ENCODE peak calls at places on chromosomes 12 and 14, in four cellular contexts. K is SK-N-SH, N is K562, X is HepG2. D is an unnamed sample.

GRCh38 chr12:27859648-27860047 is 79.6 kb upstream of the MANSC4 start:
- DNase-seq in K (no peak), N (no peak), X (no peak), D (no peak)

GRCh38 chr14:96160913-96161310 is 43.7 kb upstream of the BDKRB2 start:
- DNase-seq in K (no peak), N (no peak), X (no peak), D (no peak)

GRCh38 chr14:47539065-47539464 is 136.3 kb downstream of the MDGA2 start:
- DNase-seq in K (no peak), N (no peak), X (peak), D (no peak)

GRCh38 chr14:76768671-76769500 is 7.6 kb downstream of the VASH1 start:
- DNase-seq in K (no peak), N (no peak), X (no peak), D (no peak)

GRCh38 chr12:92012691-92013090 is 133.0 kb downstream of the BTG1 start:
- DNase-seq in K (no peak), N (no peak), X (no peak), D (no peak)

GRCh38 chr14:89986475-89986874 is 30.7 kb downstream of the TDP1 start:
- DNase-seq in K (no peak), N (no peak), X (no peak), D (no peak)

GRCh38 chr14:56795284-56795622 is 15.0 kb downstream of the OTX2 start:
- DNase-seq in K (no peak), N (no peak), X (no peak), D (no peak)

GRCh38 chr12:119176267-119177055 is 2.3 kb upstream of the HSPB8 start:
- DNase-seq in K (no peak), N (peak), X (peak), D (peak)

GRCh38 chr12:7060353-7060954 is at the start of gene C1S:
- DNase-seq in K (peak), N (peak), X (peak), D (peak)

GRCh38 chr14:65226824-65227604 is 124.7 kb upstream of the MAX start:
- DNase-seq in K (no peak), N (no peak), X (peak), D (no peak)

GRCh38 chr14:22699801-22700564 is 55.8 kb upstream of the OR6J1 start:
- DNase-seq in K (no peak), N (peak), X (peak), D (no peak)

GRCh38 chr14:104473244-104473565 is 106.4 kb upstream of the C14orf180 start:
- DNase-seq in K (no peak), N (no peak), X (no peak), D (peak)

GRCh38 chr12:118704517-118704916 is 276.8 kb upstream of the SRRM4 start:
- DNase-seq in K (peak), N (no peak), X (peak), D (peak)

GRCh38 chr14:97634786-97635185 is 837.6 kb downstream of the VRK1 start:
- DNase-seq in K (no peak), N (no peak), X (no peak), D (no peak)

GRCh38 chr12:10067259-10067658 is 31.5 kb downstream of the CLEC1A start:
- DNase-seq in K (no peak), N (no peak), X (no peak), D (no peak)

GRCh38 chr12:14913381-14913781 is 25.0 kb downstream of the ERP27 start:
- DNase-seq in K (no peak), N (no peak), X (no peak), D (no peak)

GRCh38 chr12:54374555-54375257 is 9.8 kb downstream of the ZNF385A start:
- DNase-seq in K (peak), N (no peak), X (no peak), D (no peak)

GRCh38 chr12:97446895-97447294 is 15.7 kb upstream of the RMST start:
- DNase-seq in K (no peak), N (no peak), X (no peak), D (no peak)

GRCh38 chr12:40375076-40375475 is 150.3 kb downstream of the LRRK2 start:
- DNase-seq in K (no peak), N (no peak), X (peak), D (no peak)

GRCh38 chr12:31989987-31990386 is 30.8 kb downstream of the RESF1 start:
- DNase-seq in K (no peak), N (no peak), X (no peak), D (no peak)
- TF ChIP-seq FOXJ3 in K (no peak), N (no peak), X (no peak), D (no peak)

GRCh38 chr14:25537846-25538455 is 488.0 kb upstream of the STXBP6 start:
- DNase-seq in K (peak), N (peak), X (peak), D (peak)
- TF ChIP-seq MAX in K (no peak), N (no peak), X (no peak), D (no peak)

GRCh38 chr12:11968516-11968915 is 102.2 kb upstream of the BCL2L14 start:
- DNase-seq in K (no peak), N (no peak), X (no peak), D (no peak)

GRCh38 chr12:11969437-11970154 is 101.1 kb upstream of the BCL2L14 start:
- DNase-seq in K (no peak), N (no peak), X (no peak), D (no peak)

GRCh38 chr12:11968041-11968383 is 102.7 kb upstream of the BCL2L14 start:
- DNase-seq in K (no peak), N (no peak), X (no peak), D (no peak)

GRCh38 chr12:11965258-11965910 is 105.4 kb upstream of the BCL2L14 start:
- DNase-seq in K (no peak), N (no peak), X (no peak), D (no peak)

DNA sequence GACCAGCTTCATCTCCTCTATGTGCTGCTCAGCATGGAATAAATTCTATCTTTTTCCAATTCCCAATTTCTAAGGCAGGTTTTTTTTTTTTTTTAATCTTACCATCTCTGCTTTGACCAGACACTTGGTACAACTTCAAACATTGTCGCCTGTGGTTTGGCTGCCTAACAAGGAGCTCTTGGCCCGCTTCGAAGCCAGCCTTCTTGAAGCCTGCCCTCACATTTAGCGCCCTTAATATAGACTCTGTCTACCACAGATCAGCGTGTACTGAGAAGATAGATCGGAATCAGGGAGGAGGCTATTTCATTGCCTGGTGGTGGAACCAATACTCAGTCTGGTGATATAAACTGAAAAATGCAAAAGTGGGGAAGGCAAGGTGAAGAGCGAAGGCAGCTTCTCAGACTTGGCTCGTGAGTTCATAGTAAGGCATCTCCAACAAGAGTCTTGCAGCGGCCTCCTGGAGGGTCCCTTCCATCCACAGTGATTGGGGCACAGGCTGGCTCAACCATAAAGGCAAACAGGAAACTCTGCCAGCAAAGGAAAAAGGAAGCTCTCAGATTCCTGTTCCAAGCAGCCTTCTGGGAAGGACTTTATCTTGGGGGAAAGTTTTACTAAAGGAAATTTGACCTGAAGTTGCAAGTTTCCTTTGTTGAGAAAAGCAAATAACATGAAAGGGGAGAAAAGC is 103.2 kb upstream of the BCL2L14 start:
- DNase-seq in K (no peak), N (no peak), X (no peak), D (no peak)
- TF ChIP-seq FOXJ3 in K (no peak), N (no peak), X (no peak), D (no peak)

GRCh38 chr12:112340983-112341840 is 41.0 kb downstream of the HECTD4 start:
- DNase-seq in K (no peak), N (no peak), X (no peak), D (no peak)
- TF ChIP-seq MAX in K (no peak), N (no peak), X (no peak), D (no peak)

GRCh38 chr14:93059260-93059659 is 56.5 kb downstream of the ITPK1 start:
- DNase-seq in K (no peak), N (no peak), X (no peak), D (no peak)

GRCh38 chr14:93061380-93062012 is 54.2 kb downstream of the ITPK1 start:
- DNase-seq in K (no peak), N (no peak), X (no peak), D (no peak)

GRCh38 chr14:93057586-93058280 is 58.0 kb downstream of the ITPK1 start:
- DNase-seq in K (no peak), N (no peak), X (no peak), D (no peak)

GRCh38 chr14:93060841-93061240 is 54.9 kb downstream of the ITPK1 start:
- DNase-seq in K (no peak), N (no peak), X (no peak), D (no peak)

GRCh38 chr14:93059917-93060545 is 55.7 kb downstream of the ITPK1 start:
- DNase-seq in K (peak), N (no peak), X (no peak), D (peak)
- TF ChIP-seq FOXJ3 in K (no peak), N (no peak), X (no peak), D (no peak)

GRCh38 chr12:26798669-26799068 is 34.3 kb downstream of the ITPR2 start:
- DNase-seq in K (no peak), N (no peak), X (no peak), D (no peak)

GRCh38 chr12:26799741-26800140 is 33.3 kb downstream of the ITPR2 start:
- DNase-seq in K (no peak), N (no peak), X (no peak), D (no peak)

GRCh38 chr12:26800347-26800746 is 32.6 kb downstream of the ITPR2 start:
- DNase-seq in K (no peak), N (no peak), X (no peak), D (no peak)

GRCh38 chr12:26795899-26796298 is 37.1 kb downstream of the ITPR2 start:
- DNase-seq in K (no peak), N (no peak), X (no peak), D (no peak)

DNA sequence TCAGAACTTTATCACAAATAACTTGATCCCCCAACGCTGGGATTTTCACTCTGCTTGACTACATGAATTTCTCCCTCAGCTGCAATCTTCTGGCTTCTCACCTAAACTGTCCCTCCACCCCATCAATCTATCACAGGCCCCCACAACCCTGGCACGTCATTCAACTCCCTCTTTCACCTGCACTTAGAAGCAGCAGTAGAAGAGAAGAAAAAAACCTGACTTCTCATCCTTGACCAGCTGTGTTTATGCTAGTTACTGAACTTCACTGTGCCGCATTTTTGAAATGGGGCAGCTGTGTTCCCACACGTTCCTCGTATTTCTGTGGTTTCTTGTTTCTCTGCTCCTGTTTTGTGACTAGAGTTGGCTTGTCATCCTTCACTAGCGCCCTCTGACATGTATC is 35.0 kb downstream of the ITPR2 start:
- DNase-seq in K (no peak), N (no peak), X (no peak), D (no peak)
- TF ChIP-seq MAX in K (no peak), N (no peak), X (no peak), D (no peak)

DNA sequence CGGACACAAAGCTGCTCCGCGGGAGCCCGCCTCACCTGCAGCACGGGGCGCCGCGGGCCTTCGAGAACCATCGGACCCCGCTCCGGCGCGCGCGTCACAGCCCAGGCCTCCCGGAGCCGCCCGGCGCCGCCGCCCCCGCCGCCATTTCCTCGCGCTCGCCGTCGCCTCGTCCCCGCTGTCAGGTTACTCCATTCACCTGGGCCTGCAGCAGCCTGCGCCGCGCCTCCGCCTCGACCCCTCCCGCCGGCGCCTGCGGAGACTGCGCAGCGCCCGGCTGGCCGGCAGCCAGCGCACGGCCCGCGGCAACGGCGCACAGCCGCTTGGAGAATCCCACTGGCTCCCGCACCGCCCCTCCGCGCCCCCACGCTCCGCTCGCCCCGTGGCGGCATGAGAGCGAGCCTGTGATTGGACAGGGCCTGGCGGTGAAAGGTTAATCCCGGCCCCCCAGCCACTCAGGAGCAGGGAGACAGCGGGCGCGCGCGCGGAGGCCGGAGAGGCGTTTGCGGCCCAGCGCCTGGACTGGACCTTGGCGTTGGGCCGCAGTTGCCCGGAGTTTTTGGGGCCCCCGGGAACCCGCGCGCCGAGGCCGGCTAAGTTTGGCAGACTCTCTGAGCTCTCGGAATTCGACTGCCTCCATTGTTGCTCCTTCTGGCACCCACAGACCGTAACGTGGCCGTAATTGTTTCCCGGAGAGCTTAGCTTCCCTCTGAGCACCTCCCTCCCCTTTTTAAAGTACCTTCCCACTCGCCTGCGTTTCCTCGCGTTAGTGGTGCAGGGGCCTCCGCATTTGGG is at the start of gene DICER1:
- DNase-seq in K (peak), N (peak), X (peak), D (peak)
- TF ChIP-seq FOXJ3 in K (no peak), N (no peak), X (no peak), D (no peak)

GRCh38 chr12:65643171-65643570 is 181.1 kb upstream of the HMGA2 start:
- DNase-seq in K (no peak), N (no peak), X (no peak), D (no peak)
- TF ChIP-seq MAX in K (peak), N (no peak), X (no peak), D (no peak)

DNA sequence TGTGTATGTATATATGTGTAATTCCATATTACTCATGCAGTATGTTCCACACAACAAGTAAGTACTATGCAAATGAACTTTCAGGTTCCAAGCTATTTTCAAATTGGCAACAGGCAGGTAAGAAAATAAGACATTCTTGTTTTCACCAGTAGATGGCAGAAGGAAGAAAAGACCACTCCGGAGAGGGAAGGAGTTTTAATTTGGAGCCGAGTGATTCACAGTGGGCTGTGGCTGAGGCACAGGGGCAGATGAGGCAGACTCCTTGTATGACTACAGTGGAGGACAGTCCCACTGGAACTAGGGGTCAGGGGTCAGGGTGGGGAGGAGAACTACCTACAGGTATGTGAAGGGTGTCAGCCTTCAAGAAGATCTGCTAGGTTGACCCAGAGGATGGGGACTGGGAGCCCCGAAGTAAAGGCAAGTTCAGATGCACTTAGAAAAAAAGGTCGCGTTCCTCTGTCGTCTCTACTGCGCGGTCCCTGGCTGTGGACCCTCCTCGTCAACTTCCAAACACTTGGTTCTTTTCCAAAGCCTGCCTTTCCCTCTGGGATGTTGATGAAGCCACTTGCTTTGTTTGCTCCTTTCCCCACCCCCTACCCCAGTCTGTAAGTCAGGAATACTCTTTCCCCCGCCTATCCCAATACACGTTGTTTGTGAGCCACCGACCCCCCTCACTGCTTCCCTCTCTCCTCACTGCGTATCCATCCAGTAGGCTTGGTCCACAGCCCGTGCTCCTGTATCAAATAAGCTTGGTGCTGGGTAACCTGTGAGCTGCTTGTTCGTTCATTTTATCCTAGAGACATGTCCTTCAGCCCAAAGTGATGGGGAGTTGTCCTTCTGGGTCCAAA is 24.1 kb downstream of the DDX47 start:
- DNase-seq in K (peak), N (peak), X (peak), D (peak)
- TF ChIP-seq FOXJ3 in K (no peak), N (no peak), X (no peak), D (no peak)

D was measured in WTC11.